ENCODE peak calls at places on chromosomes 5 and 9, in seven cellular contexts. E is stimulated activated CD8-positive, alpha-beta memory T cell treated with anti-CD3 and anti-CD28 coated beads, Interleukin-4, amount 100 ng/mL, for 24 hours; W is CD8-positive, alpha-beta memory T cell; F is germinal center; M is NCI-H1105; G is HuH-7.5; U is effector memory CD4-positive, alpha-beta T cell. Q is an unnamed sample.

GRCh38 chr9:2720179-2720654 is 2.9 kb downstream of the KCNV2 start:
- DNase-seq in U (no peak), E (no peak), F (no peak), M (no peak), G (peak), W (no peak), Q (no peak)

GRCh38 chr9:115553082-115553481 is 435.1 kb upstream of the TNC start:
- DNase-seq in W (no peak), U (no peak), G (no peak), E (no peak), M (no peak), F (no peak), Q (no peak)

GRCh38 chr9:37293664-37294524 is 128.6 kb upstream of the GRHPR start:
- DNase-seq in E (no peak), G (no peak), F (peak), U (no peak), W (no peak), M (no peak), Q (no peak)

GRCh38 chr5:170523129-170523497 is 19.3 kb downstream of the KCNIP1 start:
- DNase-seq in G (no peak), W (no peak), E (no peak), F (no peak), U (no peak), M (peak), Q (no peak)

GRCh38 chr5:153987310-153987709 is 51.4 kb downstream of the FAM114A2 start:
- DNase-seq in U (no peak), M (no peak), E (no peak), F (no peak), W (no peak), G (no peak), Q (no peak)

GRCh38 chr5:161369032-161369431 is 177.5 kb downstream of the GABRB2 start:
- DNase-seq in F (no peak), E (no peak), W (no peak), M (no peak), U (no peak), G (no peak), Q (no peak)

GRCh38 chr9:113808391-113809191 is 67.5 kb upstream of the ZNF618 start:
- DNase-seq in M (no peak), U (no peak), W (no peak), G (no peak), F (no peak), E (no peak), Q (no peak)

GRCh38 chr9:78973906-78974305 is 597.9 kb upstream of the TLE4 start:
- DNase-seq in U (no peak), M (no peak), G (no peak), W (no peak), E (no peak), F (no peak), Q (no peak)

GRCh38 chr9:38162332-38162985 is 93.4 kb upstream of the SHB start:
- DNase-seq in M (no peak), U (no peak), F (no peak), G (no peak), E (no peak), W (no peak), Q (no peak)

GRCh38 chr9:121440265-121440664 is 59.4 kb downstream of the GGTA1 start:
- DNase-seq in M (no peak), G (no peak), W (no peak), U (no peak), E (no peak), F (no peak), Q (no peak)

GRCh38 chr5:102911973-102912372 is 156.9 kb downstream of the PAM start:
- DNase-seq in E (no peak), U (no peak), F (no peak), G (no peak), W (no peak), M (no peak), Q (no peak)

GRCh38 chr5:33789558-33789957 is 102.2 kb downstream of the ADAMTS12 start:
- DNase-seq in F (no peak), M (no peak), G (no peak), E (no peak), W (no peak), U (no peak), Q (no peak)

GRCh38 chr5:52757991-52758390 is 29.7 kb upstream of the ITGA1 start:
- DNase-seq in G (no peak), F (no peak), E (no peak), M (no peak), W (no peak), U (no peak), Q (no peak)

GRCh38 chr5:131289738-131290137 is 25.9 kb downstream of the CDC42SE2 start:
- DNase-seq in W (no peak), M (no peak), G (no peak), F (no peak), E (no peak), U (no peak), Q (no peak)

GRCh38 chr5:157252741-157253465 is 13.0 kb upstream of the CYFIP2 start:
- DNase-seq in U (peak), E (no peak), W (peak), M (no peak), G (no peak), F (peak), Q (peak)

Q was measured in CD4-positive, alpha-beta memory T cell.